ENCODE peak calls at places on chromosomes 11 and 22, in four cellular contexts. One of them, this sample, is unnamed.
A peak's percentile ranks its signal among the peaks of the same experiment; 100 is the strongest.

GRCh38 chr11:64642418-64642735 is 51.4 kb downstream of the SLC22A12 start:
- DNase-seq in HepG2: no peak
- DNase-seq in K562: no peak
- DNase-seq in GM12878: no peak
- DNase-seq in this sample: no peak

GRCh38 chr22:26541167-26541819 is 29.0 kb upstream of the TFIP11 start:
- DNase-seq in K562: no peak
- DNase-seq in GM12878: no peak
- DNase-seq in HepG2: no peak
- DNase-seq in this sample: no peak

GRCh38 chr11:37115963-37116362 is 517.9 kb upstream of the RAG2 start:
- DNase-seq in HepG2: no peak
- DNase-seq in GM12878: no peak
- DNase-seq in K562: no peak
- DNase-seq in this sample: no peak

GRCh38 chr22:44153705-44154104 is 27.0 kb upstream of the PARVG start:
- DNase-seq in K562: no peak
- DNase-seq in HepG2: no peak
- DNase-seq in GM12878: no peak
- DNase-seq in this sample: no peak

GRCh38 chr11:118834428-118835028 is 43.6 kb upstream of the DDX6 start:
- DNase-seq in HepG2: no peak
- DNase-seq in K562: no peak
- DNase-seq in GM12878: no peak
- DNase-seq in this sample: no peak

GRCh38 chr11:11239959-11240358 is 113.1 kb downstream of the CSNK2A3 start:
- DNase-seq in GM12878: no peak
- DNase-seq in K562: no peak
- DNase-seq in HepG2: no peak
- DNase-seq in this sample: no peak

GRCh38 chr11:61587541-61587941 is 6.7 kb upstream of the SYT7 start:
- DNase-seq in HepG2: no peak
- DNase-seq in K562: peak; percentile 44
- DNase-seq in GM12878: no peak
- DNase-seq in this sample: peak; percentile 78

GRCh38 chr11:27977031-27977430 is 130.9 kb downstream of the KIF18A start:
- DNase-seq in K562: no peak
- DNase-seq in HepG2: no peak
- DNase-seq in GM12878: no peak
- DNase-seq in this sample: no peak

GRCh38 chr22:46914481-46914880 is 152.0 kb downstream of the TBC1D22A start:
- DNase-seq in GM12878: no peak
- DNase-seq in K562: no peak
- DNase-seq in HepG2: no peak
- DNase-seq in this sample: no peak

GRCh38 chr22:31119026-31119717 is 3.6 kb upstream of the INPP5J start:
- DNase-seq in GM12878: no peak
- DNase-seq in HepG2: no peak
- DNase-seq in K562: no peak
- DNase-seq in this sample: no peak

GRCh38 chr11:61955416-61956135 is 5.4 kb downstream of the BEST1 start:
- DNase-seq in GM12878: no peak
- DNase-seq in K562: peak; percentile 31
- DNase-seq in HepG2: no peak
- DNase-seq in this sample: peak; percentile 90

GRCh38 chr11:16080688-16081388 is 275.5 kb downstream of the SOX6 start:
- DNase-seq in HepG2: no peak
- DNase-seq in GM12878: no peak
- DNase-seq in K562: no peak
- DNase-seq in this sample: no peak

GRCh38 chr11:66317766-66318575 is 1.1 kb upstream of the CD248 start:
- DNase-seq in GM12878: no peak
- DNase-seq in K562: no peak
- DNase-seq in HepG2: peak; percentile 70
- DNase-seq in this sample: peak; percentile 46

GRCh38 chr11:19903620-19904069 is 191.0 kb downstream of the NAV2 start:
- DNase-seq in K562: peak; percentile 66
- DNase-seq in GM12878: peak; percentile 3
- DNase-seq in HepG2: peak; percentile 60
- DNase-seq in this sample: peak; percentile 85

GRCh38 chr11:61347916-61348461 is 13.7 kb downstream of the CYB561A3 start:
- DNase-seq in HepG2: no peak
- DNase-seq in GM12878: no peak
- DNase-seq in K562: no peak
- DNase-seq in this sample: no peak

GRCh38 chr11:35152575-35152974 is 13.6 kb downstream of the CD44 start:
- DNase-seq in HepG2: no peak
- DNase-seq in K562: no peak
- DNase-seq in GM12878: no peak
- DNase-seq in this sample: no peak

GRCh38 chr22:28514314-28514713 is 165.3 kb downstream of the TTC28 start:
- DNase-seq in GM12878: no peak
- DNase-seq in HepG2: no peak
- DNase-seq in K562: no peak
- DNase-seq in this sample: no peak

GRCh38 chr22:50074551-50075042 is 10.6 kb downstream of the MLC1 start:
- DNase-seq in GM12878: no peak
- DNase-seq in K562: no peak
- DNase-seq in HepG2: no peak
- DNase-seq in this sample: no peak

GRCh38 chr22:39298194-39298987 is 21.0 kb downstream of the RPL3 start:
- DNase-seq in K562: no peak
- DNase-seq in HepG2: no peak
- DNase-seq in GM12878: no peak
- DNase-seq in this sample: no peak

GRCh38 chr11:88175707-88176066 is 444 bp upstream of the RAB38 start:
- DNase-seq in HepG2: no peak
- DNase-seq in GM12878: no peak
- DNase-seq in K562: no peak
- DNase-seq in this sample: no peak

GRCh38 chr22:42305967-42306366 is 35.5 kb upstream of the TCF20 start:
- DNase-seq in GM12878: no peak
- DNase-seq in K562: no peak
- DNase-seq in HepG2: no peak
- DNase-seq in this sample: no peak

GRCh38 chr22:42301072-42301741 is 30.8 kb upstream of the TCF20 start:
- DNase-seq in GM12878: no peak
- DNase-seq in K562: no peak
- DNase-seq in HepG2: no peak
- DNase-seq in this sample: no peak

GRCh38 chr22:42304021-42304790 is 33.8 kb upstream of the TCF20 start:
- DNase-seq in K562: no peak
- DNase-seq in GM12878: no peak
- DNase-seq in HepG2: peak; percentile 83
- DNase-seq in this sample: no peak

GRCh38 chr22:42301742-42302102 is 31.3 kb upstream of the TCF20 start:
- DNase-seq in K562: no peak
- DNase-seq in HepG2: no peak
- DNase-seq in GM12878: no peak
- DNase-seq in this sample: no peak

DNA sequence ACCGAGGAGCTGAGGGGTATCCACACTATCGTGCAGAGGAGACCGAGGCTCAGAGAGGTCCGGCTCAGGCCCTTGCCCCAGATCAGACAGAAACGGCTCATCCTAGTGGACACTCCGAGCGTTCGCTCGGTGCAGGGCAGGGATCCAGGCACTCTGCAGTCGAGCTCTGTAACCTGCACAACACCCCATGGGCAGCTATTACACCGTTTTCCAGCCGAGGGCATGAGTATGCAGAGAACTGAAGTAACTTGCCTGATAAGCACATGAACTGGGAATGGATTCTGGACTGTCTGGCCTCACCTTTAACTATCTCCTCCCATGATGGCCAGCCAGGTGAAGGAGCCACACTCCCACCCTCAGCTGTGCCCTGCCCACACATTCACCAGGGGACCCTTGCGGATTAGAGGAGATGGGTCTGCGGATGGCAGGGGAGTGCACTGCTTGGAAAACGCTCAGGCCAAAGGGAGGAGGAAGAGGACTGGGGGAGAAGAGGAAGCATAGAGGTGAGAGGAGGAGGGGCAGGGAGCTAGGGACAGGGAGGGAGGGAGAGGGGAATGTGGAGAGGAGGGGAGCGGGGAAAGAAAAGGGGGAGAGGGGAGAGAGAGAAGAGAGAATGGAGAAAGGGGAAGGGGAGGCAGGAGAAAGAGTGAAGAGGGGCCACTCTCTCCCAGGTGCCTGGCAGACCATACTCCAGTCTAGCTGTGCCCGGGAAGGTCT is 33.0 kb upstream of the TCF20 start:
- DNase-seq in HepG2: peak; percentile 53
- DNase-seq in K562: no peak
- DNase-seq in GM12878: no peak
- DNase-seq in this sample: no peak
- TF ChIP-seq USF2 in HepG2: no peak
- TF ChIP-seq USF2 in K562: no peak
- TF ChIP-seq USF2 in GM12878: no peak
- TF ChIP-seq USF2 in this sample: no peak

DNA sequence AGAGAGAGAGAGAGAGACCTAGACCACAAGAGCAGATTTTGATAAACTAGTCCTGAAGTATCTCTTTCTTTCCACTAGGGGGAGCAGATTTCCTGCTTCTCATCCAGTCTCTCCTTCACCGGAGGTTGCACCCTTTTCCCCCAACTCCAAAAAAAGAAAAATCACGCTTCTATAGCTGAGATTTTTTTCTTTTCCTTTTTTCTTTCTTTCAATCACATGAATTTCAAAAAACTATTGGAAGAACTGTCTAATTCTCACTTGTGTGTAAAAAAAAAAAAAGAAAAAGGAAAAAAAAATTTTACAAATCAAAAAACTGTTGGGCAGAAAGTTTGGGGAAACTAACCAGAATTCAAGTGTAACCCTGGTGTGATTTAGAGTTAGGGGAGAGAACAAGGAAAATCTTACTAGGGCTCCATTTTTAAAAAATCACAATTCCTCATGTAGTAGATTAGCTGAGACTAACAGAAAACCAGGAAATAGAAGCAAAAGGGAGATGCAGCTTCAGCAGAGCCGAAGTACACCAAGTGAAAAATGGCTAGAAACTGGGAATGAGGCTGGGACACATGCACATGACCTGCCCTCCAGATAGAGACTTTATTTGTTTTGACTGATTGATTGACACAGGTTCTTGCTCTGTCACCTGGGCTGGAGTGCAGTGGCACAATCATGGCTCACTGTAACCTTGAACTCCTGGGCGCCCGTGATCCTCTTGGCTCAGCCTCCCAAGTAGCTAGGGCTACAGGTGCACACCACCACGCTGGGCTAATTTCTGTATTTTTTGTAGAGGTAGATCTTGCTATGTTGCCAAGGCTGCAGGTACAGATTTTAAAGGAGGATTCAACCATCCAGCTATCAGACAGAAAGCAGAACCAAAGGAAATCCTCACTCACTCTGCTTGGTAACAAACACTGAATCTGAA is 27.1 kb downstream of the SDHD start:
- DNase-seq in GM12878: no peak
- DNase-seq in HepG2: peak; percentile 54
- DNase-seq in K562: peak; percentile 68
- DNase-seq in this sample: no peak
- TF ChIP-seq NR2C2 in GM12878: no peak
- TF ChIP-seq NR2C2 in HepG2: no peak
- TF ChIP-seq NR2C2 in K562: no peak
- TF ChIP-seq NR2C2 in this sample: no peak

DNA sequence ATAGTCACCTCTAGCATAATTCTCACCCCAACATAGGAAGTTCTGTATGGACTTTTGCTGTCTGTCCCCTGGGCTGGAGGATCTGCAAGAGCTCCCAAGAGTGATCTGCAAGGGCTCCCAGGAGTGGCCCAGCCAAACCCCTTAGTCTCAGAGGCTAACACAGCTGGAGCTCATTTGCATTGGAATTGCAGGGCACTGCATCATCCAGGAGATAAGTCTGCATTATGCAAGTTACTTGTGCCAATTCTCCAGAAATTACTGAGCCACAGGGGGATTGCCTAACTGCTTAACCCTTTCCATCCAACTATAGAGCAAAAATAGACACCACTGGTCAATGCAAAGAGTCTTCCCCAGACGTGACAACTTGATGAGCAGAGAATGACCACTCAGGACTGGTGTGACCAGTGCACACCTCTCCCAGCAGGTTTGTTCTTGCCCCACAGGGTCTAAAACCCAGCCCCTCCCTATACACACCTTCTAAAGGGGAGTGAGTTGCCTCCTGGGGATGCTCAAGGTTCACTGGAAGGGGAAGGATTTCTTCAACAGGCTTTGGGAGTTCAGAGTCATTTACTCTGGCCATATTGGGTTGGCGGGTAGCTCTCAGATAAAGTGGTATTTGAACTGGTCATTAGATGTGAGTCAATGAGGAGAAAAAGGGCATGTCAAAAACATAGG is 38.4 kb downstream of the POU2AF3 start:
- DNase-seq in K562: no peak
- DNase-seq in HepG2: peak; percentile 45
- DNase-seq in GM12878: no peak
- DNase-seq in this sample: no peak
- TF ChIP-seq ATF3 in K562: no peak
- TF ChIP-seq ATF3 in HepG2: no peak
- TF ChIP-seq ATF3 in GM12878: no peak
- TF ChIP-seq ATF3 in this sample: no peak

GRCh38 chr11:2926611-2927492 is 2.4 kb downstream of the PHLDA2 start:
- DNase-seq in HepG2: no peak
- DNase-seq in GM12878: no peak
- DNase-seq in K562: no peak
- DNase-seq in this sample: no peak

GRCh38 chr11:2929511-2929879 is 275 bp upstream of the PHLDA2 start:
- DNase-seq in GM12878: no peak
- DNase-seq in HepG2: no peak
- DNase-seq in K562: peak; percentile 93
- DNase-seq in this sample: peak; percentile 43

GRCh38 chr11:2927493-2927800 is 1.8 kb downstream of the PHLDA2 start:
- DNase-seq in GM12878: no peak
- DNase-seq in HepG2: no peak
- DNase-seq in K562: no peak
- DNase-seq in this sample: no peak

GRCh38 chr11:2928605-2929510 is at the start of gene PHLDA2:
- DNase-seq in GM12878: no peak
- DNase-seq in HepG2: no peak
- DNase-seq in K562: peak; percentile 75
- DNase-seq in this sample: peak; percentile 61

GRCh38 chr11:2927851-2928604 is 1.2 kb downstream of the PHLDA2 start:
- DNase-seq in GM12878: no peak
- DNase-seq in K562: peak; percentile 53
- DNase-seq in HepG2: no peak
- DNase-seq in this sample: no peak
- TF ChIP-seq USF2 in GM12878: no peak
- TF ChIP-seq USF2 in K562: no peak
- TF ChIP-seq USF2 in HepG2: no peak
- TF ChIP-seq USF2 in this sample: no peak